ENCODE peak calls at places on chromosomes 7 and 10, in six cellular contexts. F is psoas muscle, X is HCT116, P is PC-3, Z is BJ, A is brain microvascular endothelial cell. R is an unnamed sample.

GRCh38 chr10:79021331-79021907 is 47.3 kb upstream of the ZMIZ1 start:
- DNase-seq in F (peak; percentile 32), X (no peak), A (no peak), Z (no peak), P (no peak), R (no peak)

GRCh38 chr10:24962998-24963397 is 10.6 kb upstream of the PRTFDC1 start:
- DNase-seq in A (peak; percentile 33), X (peak; percentile 90), Z (no peak), F (no peak), P (peak; percentile 94), R (no peak)

GRCh38 chr10:91766676-91767075 is 31.6 kb upstream of the TNKS2 start:
- DNase-seq in F (no peak), P (no peak), A (no peak), X (no peak), Z (no peak), R (no peak)

GRCh38 chr7:28840515-28841125 is 117.5 kb downstream of the TRIL start:
- DNase-seq in Z (no peak), P (peak; percentile 18), F (no peak), X (peak; percentile 7), A (peak; percentile 8), R (no peak)

GRCh38 chr10:33134011-33134751 is 176.2 kb upstream of the ITGB1 start:
- DNase-seq in P (peak; percentile 100), Z (no peak), A (peak; percentile 53), F (no peak), X (peak; percentile 99), R (no peak)

GRCh38 chr7:146027243-146027642 is 89.4 kb upstream of the CNTNAP2 start:
- DNase-seq in P (no peak), Z (no peak), F (no peak), X (no peak), A (no peak), R (no peak)

GRCh38 chr7:141649865-141650499 is 52.0 kb downstream of the DENND11 start:
- DNase-seq in A (peak; percentile 94), F (no peak), Z (peak; percentile 57), P (peak; percentile 83), X (peak; percentile 45), R (peak; percentile 67)

GRCh38 chr10:80502621-80503583 is 34.8 kb upstream of the SH2D4B start:
- DNase-seq in P (no peak), X (no peak), A (no peak), F (peak; percentile 36), Z (no peak), R (no peak)

GRCh38 chr10:11146402-11147171 is 128.9 kb downstream of the CELF2 start:
- DNase-seq in Z (no peak), X (no peak), A (peak; percentile 35), F (no peak), P (no peak), R (no peak)

GRCh38 chr7:109246330-109247077 is 676.8 kb downstream of the DNAJB9 start:
- DNase-seq in P (peak; percentile 88), A (peak; percentile 45), F (no peak), Z (peak; percentile 32), X (peak; percentile 18), R (no peak)

GRCh38 chr10:12513775-12514663 is 164.7 kb downstream of the CAMK1D start:
- DNase-seq in F (no peak), X (no peak), P (no peak), A (no peak), Z (no peak), R (peak; percentile 7)

GRCh38 chr7:122442929-122443328 is 138.4 kb upstream of the FEZF1 start:
- DNase-seq in A (no peak), Z (no peak), X (no peak), F (no peak), P (no peak), R (no peak)

GRCh38 chr7:1994931-1995330 is 237.8 kb downstream of the MAD1L1 start:
- DNase-seq in Z (no peak), X (no peak), A (no peak), P (no peak), F (peak; percentile 60), R (no peak)

GRCh38 chr10:69569144-69569934 is 3.9 kb downstream of the NEUROG3 start:
- DNase-seq in Z (no peak), F (no peak), A (no peak), P (no peak), X (no peak), R (no peak)

GRCh38 chr10:16737420-16737819 is 79.8 kb downstream of the RSU1 start:
- DNase-seq in P (no peak), Z (no peak), A (no peak), X (no peak), F (no peak), R (no peak)

GRCh38 chr10:103450201-103450695 is 1.9 kb downstream of the CALHM2 start:
- DNase-seq in X (no peak), Z (no peak), F (peak; percentile 28), A (no peak), P (no peak), R (no peak)

GRCh38 chr10:95077556-95077955 is 8.3 kb upstream of the CYP2C8 start:
- DNase-seq in F (no peak), A (no peak), X (no peak), P (no peak), Z (no peak), R (no peak)

GRCh38 chr10:34995925-34996324 is 94.2 kb downstream of the CUL2 start:
- DNase-seq in X (no peak), Z (no peak), P (no peak), A (no peak), F (no peak), R (no peak)

GRCh38 chr10:35690534-35690933 is 48.4 kb upstream of the FZD8 start:
- DNase-seq in X (no peak), Z (no peak), F (no peak), A (no peak), P (peak; percentile 63), R (no peak)

GRCh38 chr7:132575336-132575986 is 809 bp downstream of the PLXNA4 start:
- DNase-seq in X (no peak), A (peak; percentile 23), Z (no peak), F (peak; percentile 68), P (peak; percentile 53), R (peak; percentile 15)

GRCh38 chr7:68461430-68461829 is 1136.8 kb upstream of the AUTS2 start:
- DNase-seq in X (no peak), A (no peak), Z (no peak), P (no peak), F (no peak), R (no peak)

GRCh38 chr7:106080307-106080987 is 31.7 kb downstream of the SYPL1 start:
- DNase-seq in A (no peak), Z (no peak), P (no peak), X (no peak), F (no peak), R (no peak)

GRCh38 chr7:104789780-104790179 is 224.2 kb upstream of the KMT2E start:
- DNase-seq in Z (no peak), P (no peak), X (no peak), F (no peak), A (no peak), R (no peak)

GRCh38 chr10:94197241-94197640 is 165.5 kb downstream of the NOC3L start:
- DNase-seq in Z (no peak), A (no peak), X (no peak), F (no peak), P (no peak), R (no peak)

GRCh38 chr10:58662314-58662713 is 149.6 kb downstream of the BICC1 start:
- DNase-seq in A (peak; percentile 91), P (peak; percentile 85), F (no peak), Z (no peak), X (no peak), R (no peak)

GRCh38 chr7:75944507-75944906 is 29.6 kb downstream of the POR start:
- DNase-seq in P (no peak), Z (no peak), A (no peak), F (no peak), X (no peak), R (no peak)

GRCh38 chr10:8297951-8298350 is 243.5 kb downstream of the GATA3 start:
- DNase-seq in P (no peak), A (no peak), Z (no peak), X (no peak), F (no peak), R (no peak)

GRCh38 chr10:103758294-103758681 is 97.1 kb downstream of the SH3PXD2A start:
- DNase-seq in Z (no peak), P (peak; percentile 91), X (no peak), F (peak; percentile 4), A (peak; percentile 53), R (no peak)

GRCh38 chr7:136997735-136998134 is 129.3 kb downstream of the CHRM2 start:
- DNase-seq in F (no peak), P (no peak), A (no peak), X (no peak), Z (no peak), R (no peak)

GRCh38 chr7:5872326-5872725 is 8.3 kb upstream of the OCM start:
- DNase-seq in X (no peak), P (no peak), F (no peak), A (no peak), Z (no peak), R (no peak)

GRCh38 chr10:95467162-95467599 is 94.0 kb downstream of the SORBS1 start:
- DNase-seq in P (no peak), Z (no peak), F (peak; percentile 78), A (no peak), X (peak; percentile 37), R (peak; percentile 92)

GRCh38 chr7:21364838-21365267 is 63.0 kb upstream of the SP4 start:
- DNase-seq in A (no peak), Z (no peak), F (no peak), X (no peak), P (peak; percentile 69), R (no peak)

GRCh38 chr7:82442492-82443043 is 1.0 kb downstream of the CACNA2D1 start:
- DNase-seq in P (no peak), X (no peak), Z (no peak), A (peak; percentile 13), F (peak; percentile 56), R (no peak)

GRCh38 chr10:129964611-129965417 is 740 bp upstream of the EBF3 start:
- DNase-seq in F (peak; percentile 73), X (no peak), Z (no peak), P (no peak), A (no peak), R (no peak)

GRCh38 chr7:100823534-100823933 is 3.8 kb downstream of the EPHB4 start:
- DNase-seq in P (no peak), Z (no peak), X (no peak), A (no peak), F (peak; percentile 35), R (no peak)

GRCh38 chr7:107660381-107661080 is at the start of gene SLC26A4:
- DNase-seq in A (no peak), Z (no peak), P (no peak), F (no peak), X (no peak), R (no peak)
- H3K27me3 ChIP-seq in A (no peaks in the 10 kb centered on the region), Z (peaks cover 16% of the 10 kb centered on the region), P (peaks cover 25% of the 10 kb centered on the region), F (peaks cover 6% of the 10 kb centered on the region), X (no peaks in the 10 kb centered on the region), R (peaks cover 6% of the 10 kb centered on the region)

GRCh38 chr7:26584964-26585650 is 279.3 kb downstream of the SKAP2 start:
- DNase-seq in P (peak; percentile 42), X (no peak), Z (no peak), F (no peak), A (no peak), R (no peak)
- H3K27me3 ChIP-seq in P (no peaks in the 10 kb centered on the region), X (peaks cover 9% of the 10 kb centered on the region), Z (no peaks in the 10 kb centered on the region), F (peaks cover 2% of the 10 kb centered on the region), A (no peaks in the 10 kb centered on the region), R (no peaks in the 10 kb centered on the region)

GRCh38 chr10:76319666-76320065 is 888.2 kb downstream of the LRMDA start:
- DNase-seq in X (no peak), F (no peak), Z (no peak), A (no peak), P (no peak), R (no peak)
- H3K27me3 ChIP-seq in X (peaks cover 7% of the 10 kb centered on the region), F (no peaks in the 10 kb centered on the region), Z (no peaks in the 10 kb centered on the region), A (no peaks in the 10 kb centered on the region), P (no peaks in the 10 kb centered on the region), R (no peaks in the 10 kb centered on the region)

GRCh38 chr10:49010831-49011230 is 71.2 kb upstream of the LRRC18 start:
- DNase-seq in X (no peak), A (no peak), F (no peak), Z (no peak), P (no peak), R (no peak)
- H3K27me3 ChIP-seq in X (peaks cover 14% of the 10 kb centered on the region), A (peaks cover 10% of the 10 kb centered on the region), F (no peaks in the 10 kb centered on the region), Z (peaks cover 6% of the 10 kb centered on the region), P (peaks cover 83% of the 10 kb centered on the region), R (peaks cover 2% of the 10 kb centered on the region)

R was measured in Caco-2.